ENCODE peak calls at places on chromosomes 4 and X, in four cellular contexts. E is HFF-Myc, W is GM10248, U is right atrium auricular region. M is an unnamed sample.

GRCh38 chr4:170090667-170091052 is 904 bp upstream of the AADAT start:
- DNase-seq in E (no peak), W (no peak), U (no peak), M (no peak)

GRCh38 chr4:110955748-110956147 is 332.9 kb upstream of the PITX2 start:
- DNase-seq in E (no peak), W (no peak), U (no peak), M (no peak)

GRCh38 chr4:147039991-147040575 is 94.4 kb upstream of the TTC29 start:
- DNase-seq in E (no peak), W (no peak), U (no peak), M (no peak)

GRCh38 chrX:48831909-48832291 is 3.5 kb downstream of the PCSK1N start:
- DNase-seq in E (no peak), W (no peak), U (no peak), M (no peak)

GRCh38 chr4:121709766-121710405 is 13.1 kb upstream of the ANXA5 start:
- DNase-seq in E (no peak), W (no peak), U (no peak), M (no peak)

GRCh38 chrX:16160729-16161128 is 6.6 kb upstream of the MAGEB17 start:
- DNase-seq in E (peak), W (no peak), U (no peak), M (no peak)

GRCh38 chr4:2694691-2695090 is 61.4 kb downstream of the TNIP2 start:
- DNase-seq in E (no peak), W (no peak), U (no peak), M (no peak)

GRCh38 chr4:69800599-69800998 is 40.2 kb upstream of the SULT1B1 start:
- DNase-seq in E (peak), W (no peak), U (no peak), M (no peak)

GRCh38 chr4:172750910-172751309 is 417.7 kb upstream of the GALNT7 start:
- DNase-seq in E (no peak), W (peak), U (no peak), M (no peak)

GRCh38 chr4:126441173-126441810 is 1126.5 kb downstream of the FAT4 start:
- DNase-seq in E (no peak), W (no peak), U (no peak), M (no peak)

M was measured in vagina.